ENCODE peak calls at places on chromosome 5, in nine cellular contexts. U is astrocyte, C is lower lobe of right lung, A is endodermal cell, H is heart right ventricle, N is right lobe of liver, D is heart left ventricle, W is neural progenitor cell, R is AG04450. L is an unnamed sample.

GRCh38 chr5:110896901-110897300 is 158.1 kb downstream of the SLC25A46 start:
- DNase-seq in U (peak), C (no peak), A (no peak), H (no peak), N (no peak), D (no peak), W (no peak), R (peak), L (no peak)

GRCh38 chr5:119356384-119357188 is 767 bp downstream of the TNFAIP8 start:
- DNase-seq in U (no peak), C (no peak), A (no peak), H (no peak), N (no peak), D (no peak), W (no peak), R (no peak), L (no peak)

GRCh38 chr5:68708842-68709170 is 385.0 kb upstream of the SLC30A5 start:
- DNase-seq in U (no peak), C (no peak), A (no peak), H (no peak), N (no peak), D (no peak), W (no peak), R (no peak), L (no peak)

GRCh38 chr5:161966544-161966943 is 101.0 kb upstream of the GABRG2 start:
- DNase-seq in U (no peak), C (no peak), A (no peak), H (no peak), N (no peak), D (no peak), W (peak), R (no peak), L (no peak)

GRCh38 chr5:171571663-171572062 is 152.2 kb downstream of the FGF18 start:
- DNase-seq in U (peak), C (no peak), A (no peak), H (no peak), N (no peak), D (no peak), W (no peak), R (no peak), L (no peak)

GRCh38 chr5:55062039-55062779 is 38.2 kb downstream of the GZMK start:
- DNase-seq in U (no peak), C (no peak), A (no peak), H (no peak), N (no peak), D (no peak), W (no peak), R (no peak), L (no peak)

GRCh38 chr5:9785751-9786150 is 155.6 kb upstream of the TAS2R1 start:
- DNase-seq in U (no peak), C (no peak), A (no peak), H (no peak), N (no peak), D (no peak), W (no peak), R (no peak), L (no peak)

GRCh38 chr5:107331312-107331711 is 339.4 kb downstream of the EFNA5 start:
- DNase-seq in U (no peak), C (no peak), A (no peak), H (no peak), N (no peak), D (no peak), W (no peak), R (no peak), L (no peak)

GRCh38 chr5:173869316-173869715 is 18.8 kb upstream of the CPEB4 start:
- DNase-seq in U (no peak), C (no peak), A (no peak), H (no peak), N (no peak), D (no peak), W (no peak), R (no peak), L (no peak)

GRCh38 chr5:9269024-9269423 is 276.9 kb downstream of the SEMA5A start:
- DNase-seq in U (peak), C (no peak), A (no peak), H (no peak), N (no peak), D (no peak), W (no peak), R (no peak), L (no peak)

GRCh38 chr5:24222866-24223265 is 421.9 kb downstream of the CDH10 start:
- DNase-seq in U (peak), C (no peak), A (no peak), H (no peak), N (no peak), D (no peak), W (no peak), R (no peak), L (no peak)

GRCh38 chr5:2262620-2263019 is 379.9 kb upstream of the IRX4 start:
- DNase-seq in U (no peak), C (no peak), A (peak), H (no peak), N (no peak), D (no peak), W (no peak), R (no peak), L (no peak)

GRCh38 chr5:133265720-133266575 is 214.1 kb downstream of the HSPA4 start:
- DNase-seq in U (peak), C (no peak), A (no peak), H (no peak), N (no peak), D (no peak), W (no peak), R (no peak), L (peak)

GRCh38 chr5:179288809-179289185 is 56.5 kb downstream of the ADAMTS2 start:
- DNase-seq in U (no peak), C (peak), A (no peak), H (no peak), N (peak), D (no peak), W (no peak), R (no peak), L (no peak)

GRCh38 chr5:180795771-180796313 is 6.8 kb downstream of the MGAT1 start:
- DNase-seq in U (no peak), C (no peak), A (no peak), H (no peak), N (no peak), D (no peak), W (no peak), R (no peak), L (no peak)

GRCh38 chr5:59768204-59769040 is 125.1 kb downstream of the PDE4D start:
- DNase-seq in U (peak), C (peak), A (peak), H (peak), N (peak), D (peak), W (peak), R (no peak), L (peak)

GRCh38 chr5:177133845-177134652 is 476 bp downstream of the NSD1 start:
- DNase-seq in U (peak), C (peak), A (peak), H (no peak), N (peak), D (peak), W (peak), R (no peak), L (peak)

GRCh38 chr5:62568800-62569432 is 9.7 kb upstream of the LRRC70 start:
- DNase-seq in U (no peak), C (no peak), A (peak), H (no peak), N (no peak), D (no peak), W (no peak), R (no peak), L (no peak)

GRCh38 chr5:40124367-40124766 is 555.3 kb upstream of the PTGER4 start:
- DNase-seq in U (no peak), C (no peak), A (no peak), H (no peak), N (no peak), D (no peak), W (peak), R (no peak), L (no peak)

GRCh38 chr5:115170924-115171510 is 1.3 kb upstream of the TRIM36 start:
- DNase-seq in U (no peak), C (no peak), A (peak), H (no peak), N (no peak), D (no peak), W (no peak), R (no peak), L (peak)

GRCh38 chr5:16050414-16050813 is 129.2 kb downstream of the MARCHF11 start:
- DNase-seq in U (no peak), C (no peak), A (no peak), H (no peak), N (no peak), D (no peak), W (no peak), R (no peak), L (no peak)

GRCh38 chr5:30069441-30070263 is 1123.8 kb upstream of the CDH6 start:
- DNase-seq in U (no peak), C (peak), A (no peak), H (no peak), N (no peak), D (no peak), W (no peak), R (no peak), L (no peak)

GRCh38 chr5:39494099-39494498 is 69.3 kb upstream of the DAB2 start:
- DNase-seq in U (no peak), C (no peak), A (no peak), H (no peak), N (no peak), D (no peak), W (no peak), R (no peak), L (no peak)

GRCh38 chr5:21646469-21646868 is 1206.7 kb downstream of the CDH12 start:
- DNase-seq in U (peak), C (no peak), A (no peak), H (no peak), N (no peak), D (no peak), W (no peak), R (no peak), L (no peak)

GRCh38 chr5:9207820-9208418 is 338.0 kb downstream of the SEMA5A start:
- DNase-seq in U (peak), C (no peak), A (no peak), H (no peak), N (no peak), D (no peak), W (peak), R (no peak), L (no peak)

GRCh38 chr5:72857396-72857795 is 40.9 kb downstream of the TNPO1 start:
- DNase-seq in U (no peak), C (no peak), A (no peak), H (no peak), N (no peak), D (no peak), W (no peak), R (no peak), L (no peak)

GRCh38 chr5:145718956-145719355 is 116.2 kb downstream of the PRELID2 start:
- DNase-seq in U (peak), C (no peak), A (no peak), H (no peak), N (no peak), D (no peak), W (peak), R (peak), L (no peak)

GRCh38 chr5:125011982-125012381 is 265.5 kb upstream of the ZNF608 start:
- DNase-seq in U (no peak), C (no peak), A (no peak), H (no peak), N (no peak), D (no peak), W (no peak), R (no peak), L (no peak)

GRCh38 chr5:133789428-133789827 is 177.1 kb upstream of the FSTL4 start:
- DNase-seq in U (no peak), C (no peak), A (peak), H (no peak), N (no peak), D (no peak), W (no peak), R (no peak), L (no peak)

GRCh38 chr5:112711436-112711835 is 26.2 kb upstream of the APC start:
- DNase-seq in U (no peak), C (no peak), A (peak), H (no peak), N (no peak), D (no peak), W (no peak), R (no peak), L (no peak)
- H3K4me3 ChIP-seq in U (no peak), C (no peak), A (peak), H (no peak), N (no peak), D (no peak), W (no peak), R (no peak), L (no peak)

DNA sequence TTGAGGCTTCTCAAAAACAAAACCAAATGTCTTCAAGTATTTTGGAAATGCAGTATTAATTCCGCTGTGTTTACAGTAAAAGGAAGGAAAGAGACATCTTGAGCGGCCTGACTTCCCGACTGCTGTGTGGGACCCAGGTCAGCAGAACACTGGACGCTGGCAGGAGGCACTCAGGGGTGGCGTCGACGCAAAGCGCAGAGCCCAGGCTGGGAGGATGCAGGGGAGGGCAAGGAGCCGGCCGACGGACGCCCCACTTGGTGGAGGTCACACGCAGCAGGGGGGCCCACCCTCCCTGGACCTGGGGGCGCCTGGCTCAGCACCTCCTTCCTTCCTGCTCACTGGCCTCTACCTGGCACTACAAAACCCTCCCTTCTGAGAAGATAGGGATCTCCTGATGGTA is 19.7 kb downstream of the SLC12A7 start:
- DNase-seq in U (no peak), C (no peak), A (no peak), H (no peak), N (peak), D (no peak), W (no peak), R (no peak), L (no peak)
- H3K27ac ChIP-seq in U (no peak), C (no peak), A (no peak), H (no peak), N (no peak), D (peak), W (no peak), R (no peak), L (no peak)

GRCh38 chr5:78221964-78222451 is 72.5 kb downstream of the AP3B1 start:
- DNase-seq in U (no peak), C (no peak), A (peak), H (no peak), N (no peak), D (no peak), W (no peak), R (no peak), L (peak)
- TF ChIP-seq CTCF in U (no peak), C (no peak), A (peak), H (no peak), N (no peak), D (no peak), W (no peak), R (peak), L (peak)

GRCh38 chr5:153594785-153595184 is 104.3 kb downstream of the GRIA1 start:
- DNase-seq in U (no peak), C (no peak), A (no peak), H (no peak), N (no peak), D (no peak), W (no peak), R (no peak), L (no peak)
- H3K4me3 ChIP-seq in U (no peak), C (no peak), A (no peak), H (no peak), N (no peak), D (no peak), W (no peak), R (no peak), L (no peak)

GRCh38 chr5:17192191-17192590 is 25.2 kb upstream of the BASP1 start:
- DNase-seq in U (no peak), C (no peak), A (no peak), H (no peak), N (no peak), D (no peak), W (no peak), R (no peak), L (no peak)

GRCh38 chr5:17187401-17187800 is 30.0 kb upstream of the BASP1 start:
- DNase-seq in U (peak), C (no peak), A (no peak), H (no peak), N (no peak), D (no peak), W (no peak), R (no peak), L (peak)

GRCh38 chr5:17189381-17190036 is 27.9 kb upstream of the BASP1 start:
- DNase-seq in U (peak), C (peak), A (peak), H (peak), N (peak), D (peak), W (peak), R (peak), L (peak)

GRCh38 chr5:17190242-17190778 is 27.1 kb upstream of the BASP1 start:
- DNase-seq in U (peak), C (no peak), A (no peak), H (peak), N (no peak), D (no peak), W (peak), R (peak), L (no peak)

DNA sequence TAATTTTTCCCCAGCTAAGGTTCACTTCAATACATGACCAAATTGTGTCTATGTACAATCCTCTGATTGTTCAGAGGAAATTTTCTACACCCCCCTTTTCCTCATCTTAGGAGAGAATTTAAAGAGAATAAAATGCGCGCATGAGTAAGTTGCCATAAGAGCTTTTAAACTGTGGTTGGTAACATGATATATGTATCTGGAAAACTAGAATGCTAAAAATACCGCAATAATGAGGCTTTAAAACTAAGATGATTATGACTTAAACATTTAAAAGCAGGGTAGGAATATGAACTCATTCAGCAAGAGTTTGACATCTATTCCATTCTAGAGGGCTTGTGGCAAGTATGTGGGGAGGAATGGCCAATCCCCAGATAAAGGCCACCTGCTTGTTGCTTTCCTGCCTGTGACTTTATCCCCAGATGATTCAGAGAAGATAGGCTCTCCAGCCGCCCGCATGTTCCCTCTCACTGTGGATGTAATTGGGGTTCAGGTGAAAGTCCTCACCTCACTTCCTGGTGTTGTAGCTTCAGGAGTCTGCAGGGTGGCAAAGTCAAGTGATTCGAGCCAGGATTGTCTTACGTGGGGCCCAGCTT is 26.5 kb upstream of the BASP1 start:
- DNase-seq in U (peak), C (no peak), A (no peak), H (no peak), N (no peak), D (no peak), W (no peak), R (no peak), L (no peak)
- H3K27ac ChIP-seq in U (peak), C (no peak), A (no peak), H (no peak), N (no peak), D (no peak), W (no peak), R (peak), L (no peak)

L was measured in WERI-Rb-1.